ENCODE peak calls at places on chromosome 11, in six cellular contexts. One of them, this sample, is unnamed.

GRCh38 chr11:32847511-32847910 is 17.8 kb downstream of the PRRG4 start:
- DNase-seq in HCT116: no peak
- DNase-seq in body of pancreas: no peak
- DNase-seq in astrocyte of the spinal cord: no peak
- DNase-seq in nucleus accumbens: no peak
- DNase-seq in foreskin fibroblast: no peak
- DNase-seq in this sample: no peak

GRCh38 chr11:69854719-69855118 is 35.5 kb upstream of the FGF3 start:
- DNase-seq in nucleus accumbens: no peak
- DNase-seq in HCT116: peak
- DNase-seq in foreskin fibroblast: peak
- DNase-seq in body of pancreas: no peak
- DNase-seq in astrocyte of the spinal cord: no peak
- DNase-seq in this sample: no peak

GRCh38 chr11:69718912-69719311 is 15.1 kb upstream of the FGF19 start:
- DNase-seq in foreskin fibroblast: no peak
- DNase-seq in astrocyte of the spinal cord: no peak
- DNase-seq in nucleus accumbens: no peak
- DNase-seq in HCT116: no peak
- DNase-seq in body of pancreas: no peak
- DNase-seq in this sample: no peak

GRCh38 chr11:26830757-26831156 is 108.9 kb upstream of the SLC5A12 start:
- DNase-seq in HCT116: no peak
- DNase-seq in foreskin fibroblast: peak
- DNase-seq in astrocyte of the spinal cord: no peak
- DNase-seq in body of pancreas: no peak
- DNase-seq in nucleus accumbens: no peak
- DNase-seq in this sample: no peak

GRCh38 chr11:19370100-19370861 is 129.5 kb upstream of the E2F8 start:
- DNase-seq in astrocyte of the spinal cord: peak
- DNase-seq in foreskin fibroblast: peak
- DNase-seq in HCT116: no peak
- DNase-seq in body of pancreas: peak
- DNase-seq in nucleus accumbens: no peak
- DNase-seq in this sample: no peak

GRCh38 chr11:104361975-104362374 is 198.0 kb upstream of the PDGFD start:
- DNase-seq in astrocyte of the spinal cord: no peak
- DNase-seq in foreskin fibroblast: no peak
- DNase-seq in body of pancreas: no peak
- DNase-seq in nucleus accumbens: no peak
- DNase-seq in HCT116: no peak
- DNase-seq in this sample: no peak

GRCh38 chr11:126378763-126379162 is 23.3 kb downstream of the ST3GAL4 start:
- DNase-seq in foreskin fibroblast: no peak
- DNase-seq in body of pancreas: no peak
- DNase-seq in astrocyte of the spinal cord: peak
- DNase-seq in HCT116: no peak
- DNase-seq in nucleus accumbens: no peak
- DNase-seq in this sample: no peak

GRCh38 chr11:100574894-100575769 is 112.0 kb upstream of the ARHGAP42 start:
- DNase-seq in foreskin fibroblast: peak
- DNase-seq in HCT116: peak
- DNase-seq in astrocyte of the spinal cord: peak
- DNase-seq in body of pancreas: no peak
- DNase-seq in nucleus accumbens: no peak
- DNase-seq in this sample: no peak

GRCh38 chr11:71129624-71130023 is 122.8 kb downstream of the SHANK2 start:
- DNase-seq in astrocyte of the spinal cord: peak
- DNase-seq in body of pancreas: no peak
- DNase-seq in nucleus accumbens: no peak
- DNase-seq in HCT116: no peak
- DNase-seq in foreskin fibroblast: peak
- DNase-seq in this sample: no peak

GRCh38 chr11:45180888-45181594 is 34.6 kb downstream of the PRDM11 start:
- DNase-seq in astrocyte of the spinal cord: peak
- DNase-seq in nucleus accumbens: no peak
- DNase-seq in foreskin fibroblast: peak
- DNase-seq in HCT116: peak
- DNase-seq in body of pancreas: peak
- DNase-seq in this sample: peak

GRCh38 chr11:59756845-59757244 is 1.7 kb downstream of the STX3 start:
- DNase-seq in foreskin fibroblast: peak
- DNase-seq in HCT116: peak
- DNase-seq in body of pancreas: peak
- DNase-seq in astrocyte of the spinal cord: peak
- DNase-seq in nucleus accumbens: no peak
- DNase-seq in this sample: peak

GRCh38 chr11:40129276-40129675 is 1330.2 kb downstream of the LRRC4C start:
- DNase-seq in astrocyte of the spinal cord: peak
- DNase-seq in nucleus accumbens: no peak
- DNase-seq in HCT116: no peak
- DNase-seq in body of pancreas: no peak
- DNase-seq in foreskin fibroblast: no peak
- DNase-seq in this sample: no peak

GRCh38 chr11:10657308-10658271 is 36.0 kb downstream of the IRAG1 start:
- DNase-seq in foreskin fibroblast: peak
- DNase-seq in body of pancreas: no peak
- DNase-seq in HCT116: no peak
- DNase-seq in nucleus accumbens: no peak
- DNase-seq in astrocyte of the spinal cord: peak
- DNase-seq in this sample: no peak

GRCh38 chr11:64918056-64918455 is 1.0 kb upstream of the ATG2A start:
- DNase-seq in astrocyte of the spinal cord: peak
- DNase-seq in nucleus accumbens: no peak
- DNase-seq in HCT116: no peak
- DNase-seq in foreskin fibroblast: peak
- DNase-seq in body of pancreas: no peak
- DNase-seq in this sample: no peak

GRCh38 chr11:58394195-58394594 is 12.5 kb downstream of the OR5B3 start:
- DNase-seq in HCT116: no peak
- DNase-seq in body of pancreas: no peak
- DNase-seq in astrocyte of the spinal cord: peak
- DNase-seq in nucleus accumbens: no peak
- DNase-seq in foreskin fibroblast: peak
- DNase-seq in this sample: no peak

GRCh38 chr11:33016654-33017053 is 976 bp downstream of the DEPDC7 start:
- DNase-seq in body of pancreas: no peak
- DNase-seq in HCT116: no peak
- DNase-seq in astrocyte of the spinal cord: no peak
- DNase-seq in nucleus accumbens: no peak
- DNase-seq in foreskin fibroblast: peak
- DNase-seq in this sample: no peak

GRCh38 chr11:17931595-17931994 is 81.3 kb downstream of the SERGEF start:
- DNase-seq in body of pancreas: no peak
- DNase-seq in nucleus accumbens: no peak
- DNase-seq in astrocyte of the spinal cord: no peak
- DNase-seq in foreskin fibroblast: no peak
- DNase-seq in HCT116: no peak
- DNase-seq in this sample: no peak

GRCh38 chr11:129611661-129612566 is 203.7 kb upstream of the TMEM45B start:
- DNase-seq in foreskin fibroblast: peak
- DNase-seq in nucleus accumbens: no peak
- DNase-seq in HCT116: no peak
- DNase-seq in body of pancreas: no peak
- DNase-seq in astrocyte of the spinal cord: peak
- DNase-seq in this sample: peak

GRCh38 chr11:66462911-66463310 is 3.8 kb upstream of the PELI3 start:
- DNase-seq in body of pancreas: no peak
- DNase-seq in HCT116: no peak
- DNase-seq in foreskin fibroblast: no peak
- DNase-seq in nucleus accumbens: no peak
- DNase-seq in astrocyte of the spinal cord: no peak
- DNase-seq in this sample: no peak

GRCh38 chr11:1746516-1746931 is 3.9 kb downstream of the IFITM10 start:
- DNase-seq in HCT116: no peak
- DNase-seq in body of pancreas: peak
- DNase-seq in nucleus accumbens: no peak
- DNase-seq in astrocyte of the spinal cord: no peak
- DNase-seq in foreskin fibroblast: no peak
- DNase-seq in this sample: no peak

GRCh38 chr11:35083181-35084061 is 55.5 kb upstream of the CD44 start:
- DNase-seq in nucleus accumbens: no peak
- DNase-seq in astrocyte of the spinal cord: peak
- DNase-seq in body of pancreas: peak
- DNase-seq in foreskin fibroblast: peak
- DNase-seq in HCT116: peak
- DNase-seq in this sample: peak

GRCh38 chr11:17272823-17273222 is 3.7 kb upstream of the NUCB2 start:
- DNase-seq in HCT116: no peak
- DNase-seq in body of pancreas: no peak
- DNase-seq in foreskin fibroblast: peak
- DNase-seq in astrocyte of the spinal cord: no peak
- DNase-seq in nucleus accumbens: no peak
- DNase-seq in this sample: no peak

GRCh38 chr11:44577231-44577834 is 11.9 kb downstream of the CD82 start:
- DNase-seq in body of pancreas: no peak
- DNase-seq in foreskin fibroblast: no peak
- DNase-seq in nucleus accumbens: no peak
- DNase-seq in HCT116: no peak
- DNase-seq in astrocyte of the spinal cord: no peak
- DNase-seq in this sample: peak

GRCh38 chr11:13262096-13262495 is 15.5 kb upstream of the BMAL1 start:
- DNase-seq in body of pancreas: no peak
- DNase-seq in foreskin fibroblast: no peak
- DNase-seq in nucleus accumbens: no peak
- DNase-seq in astrocyte of the spinal cord: peak
- DNase-seq in HCT116: peak
- DNase-seq in this sample: no peak

GRCh38 chr11:44446341-44446712 is 119.1 kb upstream of the CD82 start:
- DNase-seq in nucleus accumbens: no peak
- DNase-seq in body of pancreas: no peak
- DNase-seq in HCT116: no peak
- DNase-seq in astrocyte of the spinal cord: no peak
- DNase-seq in foreskin fibroblast: no peak
- DNase-seq in this sample: no peak

GRCh38 chr11:5473921-5474320 is 14.6 kb upstream of the OR52D1 start:
- DNase-seq in nucleus accumbens: no peak
- DNase-seq in body of pancreas: no peak
- DNase-seq in astrocyte of the spinal cord: no peak
- DNase-seq in HCT116: no peak
- DNase-seq in foreskin fibroblast: no peak
- DNase-seq in this sample: no peak

GRCh38 chr11:104609297-104609696 is 289.0 kb downstream of the CASP12 start:
- DNase-seq in astrocyte of the spinal cord: peak
- DNase-seq in body of pancreas: peak
- DNase-seq in HCT116: peak
- DNase-seq in nucleus accumbens: peak
- DNase-seq in foreskin fibroblast: peak
- DNase-seq in this sample: peak

GRCh38 chr11:112963368-112963955 is 2.2 kb downstream of the NCAM1 start:
- DNase-seq in nucleus accumbens: peak
- DNase-seq in HCT116: no peak
- DNase-seq in body of pancreas: no peak
- DNase-seq in astrocyte of the spinal cord: no peak
- DNase-seq in foreskin fibroblast: no peak
- DNase-seq in this sample: no peak

GRCh38 chr11:61171907-61172306 is 10.7 kb upstream of the VPS37C start:
- DNase-seq in body of pancreas: no peak
- DNase-seq in astrocyte of the spinal cord: no peak
- DNase-seq in HCT116: no peak
- DNase-seq in nucleus accumbens: no peak
- DNase-seq in foreskin fibroblast: no peak
- DNase-seq in this sample: no peak

GRCh38 chr11:121464352-121464946 is 11.7 kb upstream of the SORL1-AS1 start:
- DNase-seq in foreskin fibroblast: peak
- DNase-seq in HCT116: peak
- DNase-seq in astrocyte of the spinal cord: peak
- DNase-seq in body of pancreas: peak
- DNase-seq in nucleus accumbens: no peak
- DNase-seq in this sample: peak

GRCh38 chr11:64267207-64267945 is 16.0 kb downstream of the PLCB3 start:
- DNase-seq in astrocyte of the spinal cord: no peak
- DNase-seq in body of pancreas: no peak
- DNase-seq in HCT116: no peak
- DNase-seq in nucleus accumbens: no peak
- DNase-seq in foreskin fibroblast: no peak
- DNase-seq in this sample: no peak

GRCh38 chr11:62614275-62614674 is 1.2 kb downstream of the ROM1 start:
- DNase-seq in foreskin fibroblast: peak
- DNase-seq in HCT116: no peak
- DNase-seq in nucleus accumbens: peak
- DNase-seq in astrocyte of the spinal cord: no peak
- DNase-seq in body of pancreas: peak
- DNase-seq in this sample: no peak

GRCh38 chr11:64541131-64541530 is 49.9 kb upstream of the SLC22A12 start:
- DNase-seq in body of pancreas: no peak
- DNase-seq in HCT116: no peak
- DNase-seq in foreskin fibroblast: no peak
- DNase-seq in nucleus accumbens: no peak
- DNase-seq in astrocyte of the spinal cord: no peak
- DNase-seq in this sample: no peak

GRCh38 chr11:114044042-114044871 is 15.3 kb upstream of the ZBTB16 start:
- DNase-seq in body of pancreas: no peak
- DNase-seq in astrocyte of the spinal cord: peak
- DNase-seq in foreskin fibroblast: peak
- DNase-seq in nucleus accumbens: no peak
- DNase-seq in HCT116: no peak
- DNase-seq in this sample: no peak

GRCh38 chr11:111344032-111344431 is 35.0 kb downstream of the POU2AF1 start:
- DNase-seq in foreskin fibroblast: peak
- DNase-seq in HCT116: no peak
- DNase-seq in nucleus accumbens: no peak
- DNase-seq in body of pancreas: peak
- DNase-seq in astrocyte of the spinal cord: peak
- DNase-seq in this sample: no peak

GRCh38 chr11:65204143-65204542 is 22.4 kb downstream of the CAPN1 start:
- DNase-seq in HCT116: no peak
- DNase-seq in nucleus accumbens: no peak
- DNase-seq in foreskin fibroblast: no peak
- DNase-seq in astrocyte of the spinal cord: no peak
- DNase-seq in body of pancreas: no peak
- DNase-seq in this sample: no peak